ENCODE peak calls at places on chromosomes 5 and 9, in six cellular contexts. Z, J, P, H, Y and K are unnamed samples.

GRCh38 chr9:111627260-111627963 is 3.7 kb upstream of the DNAJC25 start:
- DNase-seq in Z (no peak), J (no peak), Y (no peak), P (no peak), H (no peak), K (no peak)

GRCh38 chr9:5459289-5459829 is 9.0 kb downstream of the CD274 start:
- DNase-seq in J (peak; percentile 71), Y (peak; percentile 69), Z (no peak), P (no peak), H (peak; percentile 24), K (no peak)

GRCh38 chr9:69078581-69078980 is 43.0 kb downstream of the FXN start:
- DNase-seq in H (no peak), Z (no peak), Y (no peak), J (no peak), P (no peak), K (no peak)

GRCh38 chr9:133420392-133420827 is 1.8 kb upstream of the ADAMTS13 start:
- DNase-seq in J (peak; percentile 45), P (no peak), Y (no peak), H (peak; percentile 10), Z (no peak), K (no peak)

GRCh38 chr9:134002796-134003195 is 10.7 kb upstream of the VAV2 start:
- DNase-seq in P (no peak), J (no peak), H (no peak), Y (no peak), Z (no peak), K (no peak)

GRCh38 chr9:15033316-15033715 is 123.1 kb upstream of the FREM1 start:
- DNase-seq in J (no peak), P (no peak), H (no peak), Z (no peak), Y (no peak), K (no peak)

GRCh38 chr9:99118782-99119466 is 14.0 kb downstream of the TGFBR1 start:
- DNase-seq in Y (no peak), J (no peak), H (no peak), P (no peak), Z (no peak), K (no peak)

GRCh38 chr5:80146036-80146435 is 109.8 kb downstream of the SERINC5 start:
- DNase-seq in J (no peak), H (no peak), P (no peak), Z (no peak), Y (no peak), K (no peak)

GRCh38 chr5:169696621-169697517 is 59.8 kb downstream of the DOCK2 start:
- DNase-seq in P (no peak), Y (peak; percentile 28), J (no peak), Z (peak; percentile 25), H (peak; percentile 37), K (no peak)

GRCh38 chr5:176955895-176956294 is 50.7 kb downstream of the UIMC1 start:
- DNase-seq in P (no peak), Z (peak; percentile 23), J (no peak), H (no peak), Y (no peak), K (no peak)

GRCh38 chr5:147169399-147169798 is 65.4 kb upstream of the STK32A start:
- DNase-seq in P (no peak), Z (peak; percentile 46), H (peak; percentile 81), J (no peak), Y (no peak), K (no peak)

GRCh38 chr9:103397868-103398600 is 402.9 kb downstream of the CYLC2 start:
- DNase-seq in P (peak; percentile 60), J (peak; percentile 88), Z (no peak), Y (peak; percentile 68), H (no peak), K (peak; percentile 37)

GRCh38 chr9:114731701-114732100 is 49.7 kb upstream of the TEX48 start:
- DNase-seq in H (no peak), Z (no peak), J (no peak), P (no peak), Y (no peak), K (no peak)

GRCh38 chr5:129384736-129385135 is 75.4 kb upstream of the ADAMTS19 start:
- DNase-seq in Z (no peak), J (no peak), Y (no peak), H (no peak), P (no peak), K (no peak)

GRCh38 chr5:116881921-116882531 is 307.4 kb upstream of the SEMA6A start:
- DNase-seq in Y (no peak), J (no peak), P (no peak), Z (no peak), H (no peak), K (no peak)

GRCh38 chr5:173550641-173551040 is 65.8 kb downstream of the BOD1 start:
- DNase-seq in Y (no peak), Z (no peak), H (no peak), J (no peak), P (no peak), K (no peak)

GRCh38 chr9:134738869-134739659 is 97.5 kb downstream of the COL5A1 start:
- DNase-seq in J (peak; percentile 67), P (peak; percentile 93), Z (peak; percentile 49), Y (peak; percentile 78), H (peak; percentile 66), K (peak; percentile 66)

GRCh38 chr5:73911761-73912393 is 285.9 kb downstream of the ARHGEF28 start:
- DNase-seq in Y (no peak), P (no peak), J (no peak), H (peak; percentile 65), Z (peak; percentile 41), K (no peak)

GRCh38 chr9:16450578-16450977 is 419.9 kb downstream of the BNC2 start:
- DNase-seq in H (no peak), J (no peak), Z (no peak), Y (no peak), P (no peak), K (no peak)

GRCh38 chr9:31320507-31320906 is 1063.9 kb upstream of the ACO1 start:
- DNase-seq in Z (no peak), Y (no peak), J (no peak), P (no peak), H (no peak), K (no peak)

GRCh38 chr5:373710-374602 is 52.4 kb downstream of the AHRR start:
- DNase-seq in Z (peak; percentile 77), H (peak; percentile 85), P (peak; percentile 48), J (no peak), Y (peak; percentile 38), K (peak; percentile 24)

GRCh38 chr5:115209279-115209678 is 39.6 kb upstream of the TRIM36 start:
- DNase-seq in Y (peak; percentile 11), J (no peak), Z (peak; percentile 2), H (peak; percentile 57), P (no peak), K (no peak)

GRCh38 chr9:130106860-130107848 is 53.4 kb downstream of the GPR107 start:
- DNase-seq in J (peak; percentile 81), P (peak; percentile 89), Z (peak; percentile 87), Y (peak; percentile 88), H (peak; percentile 79), K (peak; percentile 82)

GRCh38 chr5:18375637-18376036 is 741.4 kb downstream of the TAF11L14 start:
- DNase-seq in Z (no peak), P (no peak), Y (no peak), J (no peak), H (no peak), K (no peak)

GRCh38 chr5:67176931-67177330 is 19.7 kb downstream of the CD180 start:
- DNase-seq in J (no peak), H (no peak), Y (no peak), P (no peak), Z (no peak), K (no peak)

GRCh38 chr5:54495027-54495426 is 22.5 kb upstream of the SNX18 start:
- DNase-seq in H (no peak), J (no peak), P (no peak), Z (no peak), Y (no peak), K (no peak)

GRCh38 chr5:97550164-97550563 is 367.1 kb upstream of the RIOK2 start:
- DNase-seq in Y (no peak), P (no peak), Z (peak; percentile 72), J (peak; percentile 42), H (peak; percentile 46), K (peak; percentile 17)

GRCh38 chr5:176888016-176888864 is 10.9 kb downstream of the HK3 start:
- DNase-seq in H (no peak), P (no peak), Z (no peak), J (no peak), Y (no peak), K (no peak)

DNA sequence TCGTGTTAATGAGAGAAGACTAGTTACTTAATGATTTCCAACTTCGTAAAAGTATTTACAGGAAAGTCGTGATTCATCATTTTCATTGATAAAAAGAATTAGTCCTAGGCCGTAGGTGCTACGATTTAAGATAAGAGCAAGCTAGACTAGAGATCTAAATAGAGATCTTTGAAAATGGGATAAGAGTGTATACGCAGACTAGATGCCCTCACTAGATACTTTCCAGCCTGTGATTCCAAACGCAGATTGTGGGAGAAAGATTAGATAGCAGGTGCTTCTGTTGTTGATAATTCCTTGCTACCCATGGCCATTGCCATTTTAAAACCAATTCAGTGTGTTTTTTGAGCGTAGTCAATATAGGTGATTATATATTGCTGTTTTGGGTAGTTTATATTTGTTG is 6.7 kb upstream of the SMIM15 start:
- DNase-seq in Y (peak; percentile 70), P (no peak), H (no peak), J (peak; percentile 60), Z (no peak), K (no peak)
- H3K23ac ChIP-seq in Y (no peak overlapping the region), P (no peak overlapping the region), H (no peak overlapping the region), J (no peak overlapping the region), Z (no peak overlapping the region), K (no peak overlapping the region)

DNA sequence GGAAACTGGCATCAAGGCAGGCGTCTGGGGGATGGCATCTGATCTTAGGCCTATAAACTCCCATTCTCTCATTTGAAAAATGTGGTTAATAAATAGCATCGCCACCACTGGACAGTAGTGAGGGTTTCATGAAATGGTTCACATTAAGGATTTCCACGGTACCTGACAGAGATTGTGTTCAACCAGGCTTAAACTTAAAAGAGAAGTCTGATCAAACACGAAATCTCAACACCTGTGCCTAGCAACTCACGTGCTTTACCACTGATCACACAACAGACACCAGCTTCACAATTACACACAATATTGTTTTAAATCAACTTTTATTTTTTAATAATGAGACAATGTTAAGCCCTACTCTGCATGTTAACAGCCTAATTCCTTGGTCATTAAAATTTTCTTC is 2.9 kb downstream of the DENND1A start:
- DNase-seq in Z (no peak), P (no peak), H (no peak), J (no peak), Y (no peak), K (no peak)
- H3K4me3 ChIP-seq in Z (no peak overlapping the region), P (no peak overlapping the region), H (no peak overlapping the region), J (no peak overlapping the region), Y (no peak overlapping the region), K (no peak overlapping the region)

DNA sequence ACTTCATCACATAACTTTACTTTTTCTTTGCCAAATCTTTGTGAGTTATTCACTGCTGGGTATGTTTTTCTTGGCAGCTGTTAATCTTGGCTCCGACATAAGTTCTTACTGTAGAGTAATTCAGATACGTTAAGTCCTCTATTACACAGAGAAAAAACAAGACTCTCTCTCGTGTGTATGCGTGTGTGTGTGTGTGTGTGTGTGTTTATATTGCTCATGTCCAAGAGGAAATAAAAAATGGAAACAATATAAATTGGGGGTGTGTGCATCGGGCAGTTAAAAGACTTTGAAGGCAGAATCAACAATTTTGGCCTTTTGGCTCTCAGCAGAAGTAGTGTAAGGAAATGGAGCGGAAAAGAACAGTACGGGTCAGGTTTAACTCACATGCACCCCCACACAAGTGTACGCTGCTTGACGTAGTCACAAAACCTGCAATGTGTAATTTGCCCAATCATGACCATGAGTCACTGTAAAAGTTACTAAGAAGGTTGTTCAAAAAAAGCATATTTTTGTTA is 67.2 kb upstream of the IFNE start:
- DNase-seq in Z (peak; percentile 97), Y (no peak), P (no peak), J (no peak), H (no peak), K (no peak)
- H3K9ac ChIP-seq in Z (peak overlapping the region; percentile 21), Y (no peak overlapping the region), P (no peak overlapping the region), J (no peak overlapping the region), H (peak overlapping the region; percentile 89), K (no peak overlapping the region)

GRCh38 chr5:163503106-163504090 is 2.0 kb upstream of the MAT2B start:
- DNase-seq in Y (peak; percentile 86), J (peak; percentile 97), P (peak; percentile 73), Z (peak; percentile 82), H (peak; percentile 84), K (peak; percentile 48)
- H3K23ac ChIP-seq in Y (no peak overlapping the region), J (no peak overlapping the region), P (no peak overlapping the region), Z (peak overlapping the region; percentile 61), H (no peak overlapping the region), K (no peak overlapping the region)